ENCODE peak calls at places on chromosomes 12 and 14, in ten cellular contexts. Z is CD8-positive, alpha-beta memory T cell; B is fibroblast of lung; V is right lobe of liver; K is endothelial cell of umbilical vein; Q is CD4-positive, alpha-beta memory T cell; D is esophagus squamous epithelium; L is GM23338; X is tibial artery; I is HCT116. N is an unnamed sample.

GRCh38 chr14:104923596-104924420 is 871 bp upstream of the PLD4 start:
- DNase-seq in L (no peak), V (no peak), I (no peak), K (no peak), Z (no peak), X (no peak), B (no peak), D (no peak), Q (no peak), N (no peak)

GRCh38 chr14:104725772-104726548 is 1.9 kb downstream of the ADSS1 start:
- DNase-seq in X (peak), L (no peak), D (no peak), B (no peak), I (no peak), Q (no peak), Z (no peak), V (no peak), K (no peak), N (no peak)

GRCh38 chr12:19121449-19122018 is 8.0 kb upstream of the PLEKHA5 start:
- DNase-seq in Z (no peak), V (no peak), K (no peak), I (no peak), X (no peak), B (no peak), L (no peak), Q (no peak), D (no peak), N (no peak)

GRCh38 chr14:30621354-30621953 is 665 bp upstream of the SCFD1 start:
- DNase-seq in D (peak), B (peak), Q (peak), X (no peak), Z (peak), V (no peak), I (no peak), L (peak), K (no peak), N (peak)

GRCh38 chr14:77104393-77104792 is 6.3 kb downstream of the CIPC start:
- DNase-seq in K (no peak), V (no peak), X (no peak), Q (no peak), L (no peak), I (no peak), Z (no peak), B (no peak), D (no peak), N (no peak)

GRCh38 chr14:54169254-54169924 is 212.8 kb upstream of the BMP4 start:
- DNase-seq in I (peak), V (no peak), B (peak), K (peak), Q (no peak), Z (no peak), D (no peak), X (no peak), L (no peak), N (no peak)

GRCh38 chr14:21415329-21415728 is 31.5 kb upstream of the SUPT16H start:
- DNase-seq in K (no peak), X (no peak), B (no peak), Q (no peak), Z (no peak), L (no peak), V (no peak), D (no peak), I (no peak), N (no peak)

GRCh38 chr14:75715926-75716780 is 55.1 kb downstream of the TTLL5 start:
- DNase-seq in X (no peak), B (peak), D (no peak), V (no peak), L (peak), Z (no peak), I (no peak), K (no peak), Q (no peak), N (no peak)

GRCh38 chr14:88323086-88323519 is at the start of gene KCNK10:
- DNase-seq in I (no peak), Q (no peak), X (no peak), K (no peak), Z (no peak), V (no peak), D (no peak), L (peak), B (peak), N (no peak)

GRCh38 chr14:23021969-23022368 is 12.0 kb upstream of the C14orf93 start:
- DNase-seq in D (no peak), I (no peak), V (no peak), L (no peak), B (no peak), K (no peak), Z (no peak), X (no peak), Q (no peak), N (no peak)

GRCh38 chr14:35362441-35362840 is 42.1 kb downstream of the NFKBIA start:
- DNase-seq in Z (no peak), X (no peak), L (no peak), D (no peak), B (no peak), Q (no peak), V (no peak), K (peak), I (no peak), N (no peak)

GRCh38 chr12:6635856-6636521 is at the start of gene LPAR5:
- DNase-seq in L (peak), Z (peak), D (no peak), Q (peak), V (no peak), X (no peak), K (no peak), B (peak), I (peak), N (no peak)

GRCh38 chr12:118979763-118980406 is 1.5 kb upstream of the SRRM4 start:
- DNase-seq in Z (no peak), D (no peak), B (peak), Q (no peak), K (peak), L (peak), X (no peak), I (peak), V (peak), N (peak)

GRCh38 chr14:22982477-22983245 is at the start of gene AJUBA:
- DNase-seq in I (peak), Q (peak), B (peak), Z (peak), X (peak), D (peak), L (peak), V (peak), K (peak), N (peak)

GRCh38 chr14:88554458-88555286 is at the start of gene PTPN21:
- DNase-seq in I (no peak), K (peak), B (peak), L (peak), D (no peak), Q (peak), V (peak), Z (no peak), X (peak), N (peak)

GRCh38 chr14:38339704-38340103 is 83.8 kb upstream of the CLEC14A start:
- DNase-seq in Z (no peak), Q (no peak), K (no peak), B (peak), D (no peak), X (no peak), I (no peak), L (no peak), V (no peak), N (no peak)

GRCh38 chr12:72869025-72869424 is 596.9 kb downstream of the TRHDE start:
- DNase-seq in V (no peak), B (no peak), X (no peak), I (no peak), D (no peak), L (no peak), Z (no peak), K (no peak), Q (no peak), N (peak)

GRCh38 chr14:92670177-92670576 is 78.2 kb downstream of the LGMN start:
- DNase-seq in K (no peak), V (no peak), B (peak), Z (no peak), D (no peak), X (no peak), I (no peak), Q (no peak), L (no peak), N (no peak)

GRCh38 chr12:6936642-6937480 is 6.8 kb upstream of the RNU7-1 start:
- DNase-seq in X (no peak), K (no peak), Z (no peak), B (no peak), L (peak), I (no peak), Q (peak), D (no peak), V (peak), N (peak)

GRCh38 chr14:99630202-99630601 is 14.7 kb upstream of the HHIPL1 start:
- DNase-seq in I (peak), B (no peak), Z (no peak), D (no peak), Q (no peak), V (no peak), K (no peak), X (no peak), L (peak), N (no peak)

GRCh38 chr12:42039146-42039545 is 105.5 kb downstream of the GXYLT1 start:
- DNase-seq in K (peak), Q (no peak), V (no peak), L (peak), B (peak), D (no peak), I (peak), X (no peak), Z (no peak), N (no peak)

GRCh38 chr12:52230364-52231281 is 2.4 kb upstream of the KRT7 start:
- DNase-seq in B (peak), D (no peak), I (no peak), X (peak), V (no peak), Z (no peak), Q (no peak), K (peak), L (peak), N (peak)

GRCh38 chr14:66509874-66510273 is 1.9 kb downstream of the GPHN start:
- DNase-seq in V (no peak), K (no peak), Z (no peak), I (no peak), X (no peak), L (peak), Q (no peak), B (no peak), D (no peak), N (no peak)

GRCh38 chr12:107332726-107333125 is 239.4 kb upstream of the CRY1 start:
- DNase-seq in Q (no peak), D (no peak), I (no peak), Z (no peak), V (no peak), L (no peak), X (no peak), K (no peak), B (no peak), N (no peak)

GRCh38 chr14:103107941-103108748 is 13.6 kb downstream of the EXOC3L4 start:
- DNase-seq in Q (no peak), V (no peak), B (no peak), Z (no peak), K (no peak), D (no peak), L (no peak), I (no peak), X (no peak), N (no peak)

GRCh38 chr14:21317433-21317832 is 37.5 kb downstream of the RPGRIP1 start:
- DNase-seq in L (no peak), X (no peak), V (no peak), I (no peak), B (no peak), K (no peak), D (no peak), Z (no peak), Q (no peak), N (no peak)

GRCh38 chr12:45934956-45935355 is 55.4 kb downstream of the SCAF11 start:
- DNase-seq in L (no peak), B (no peak), Q (no peak), D (no peak), Z (no peak), V (no peak), I (no peak), K (no peak), X (no peak), N (no peak)

GRCh38 chr12:92278378-92278828 is 132.8 kb upstream of the BTG1 start:
- DNase-seq in B (no peak), D (no peak), Z (no peak), X (no peak), V (no peak), K (no peak), L (no peak), Q (no peak), I (no peak), N (no peak)

GRCh38 chr12:47307680-47308399 is 228.1 kb upstream of the AMIGO2 start:
- DNase-seq in I (peak), Q (peak), B (peak), K (peak), Z (peak), V (peak), X (peak), D (no peak), L (peak), N (peak)

GRCh38 chr12:3365416-3366385 is 125.3 kb upstream of the PRMT8 start:
- DNase-seq in B (peak), D (no peak), I (no peak), Z (no peak), X (no peak), V (no peak), K (no peak), L (peak), Q (no peak), N (peak)

GRCh38 chr12:88643685-88644084 is 63.4 kb upstream of the KITLG start:
- DNase-seq in B (no peak), D (no peak), L (no peak), K (no peak), Z (no peak), Q (no peak), X (no peak), V (no peak), I (no peak), N (no peak)

GRCh38 chr12:54384591-54385041 is at the start of gene ZNF385A:
- DNase-seq in Z (no peak), L (no peak), B (no peak), X (no peak), Q (peak), I (no peak), K (no peak), D (no peak), V (no peak), N (no peak)

GRCh38 chr12:50103767-50104321 is at the start of gene GPD1:
- DNase-seq in Q (no peak), I (peak), V (peak), X (peak), D (no peak), L (peak), K (no peak), Z (no peak), B (peak), N (peak)

GRCh38 chr12:105562727-105563072 is 232.2 kb downstream of the C12orf75 start:
- DNase-seq in D (no peak), Z (no peak), I (no peak), V (no peak), X (no peak), K (no peak), B (no peak), Q (no peak), L (no peak), N (no peak)

GRCh38 chr12:131219173-131220006 is 265.7 kb downstream of the ADGRD1 start:
- DNase-seq in Z (no peak), L (no peak), K (no peak), Q (no peak), V (no peak), D (no peak), I (no peak), B (no peak), X (peak), N (no peak)

GRCh38 chr12:104181313-104181712 is 34.3 kb upstream of the TXNRD1 start:
- DNase-seq in L (no peak), Q (no peak), B (peak), I (no peak), X (no peak), V (no peak), D (no peak), K (no peak), Z (no peak), N (no peak)

GRCh38 chr12:112876506-112876905 is 30.3 kb upstream of the OAS1 start:
- DNase-seq in X (no peak), Z (no peak), L (no peak), Q (no peak), B (no peak), V (no peak), I (no peak), D (no peak), K (no peak), N (no peak)

DNA sequence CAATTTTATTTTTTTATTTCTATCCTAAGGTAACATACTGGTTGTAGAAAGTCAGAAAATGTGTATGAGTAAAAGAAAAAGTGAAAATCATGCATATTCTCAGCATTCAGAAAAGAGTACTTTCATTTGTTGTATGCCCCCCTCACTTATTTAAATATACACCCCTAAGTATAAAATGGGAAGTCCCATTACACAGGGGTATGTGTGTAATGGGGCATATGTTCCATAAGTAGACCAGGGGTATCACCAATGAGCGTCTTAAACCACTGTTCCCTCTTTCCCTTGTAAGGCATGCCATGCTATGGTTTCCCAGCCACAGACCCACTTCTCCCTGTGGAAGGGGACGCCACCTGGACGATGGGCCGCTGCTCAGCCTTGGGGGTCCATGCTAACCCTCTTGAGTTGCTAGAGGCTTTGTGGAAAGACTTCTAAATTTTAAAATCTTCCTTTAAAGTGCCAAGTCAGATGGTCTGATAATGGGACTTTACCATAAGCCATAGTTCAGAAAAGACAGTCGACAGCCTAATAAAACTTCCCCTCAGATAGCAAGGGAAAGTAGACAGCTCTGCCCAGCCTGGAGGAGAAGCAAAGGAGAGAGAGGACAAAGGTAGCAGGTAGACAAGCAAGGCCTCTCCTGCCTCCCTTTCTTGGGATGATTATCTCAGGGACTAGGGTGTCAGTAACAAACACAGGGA is 118.2 kb downstream of the ZFP36L1 start:
- DNase-seq in I (no peak), Z (no peak), V (no peak), K (no peak), B (no peak), L (no peak), X (peak), Q (no peak), D (no peak), N (no peak)
- H3K27ac ChIP-seq in I (no peak), Z (no peak), V (no peak), K (peak), B (no peak), L (no peak), X (no peak), Q (no peak), D (peak), N (no peak)

DNA sequence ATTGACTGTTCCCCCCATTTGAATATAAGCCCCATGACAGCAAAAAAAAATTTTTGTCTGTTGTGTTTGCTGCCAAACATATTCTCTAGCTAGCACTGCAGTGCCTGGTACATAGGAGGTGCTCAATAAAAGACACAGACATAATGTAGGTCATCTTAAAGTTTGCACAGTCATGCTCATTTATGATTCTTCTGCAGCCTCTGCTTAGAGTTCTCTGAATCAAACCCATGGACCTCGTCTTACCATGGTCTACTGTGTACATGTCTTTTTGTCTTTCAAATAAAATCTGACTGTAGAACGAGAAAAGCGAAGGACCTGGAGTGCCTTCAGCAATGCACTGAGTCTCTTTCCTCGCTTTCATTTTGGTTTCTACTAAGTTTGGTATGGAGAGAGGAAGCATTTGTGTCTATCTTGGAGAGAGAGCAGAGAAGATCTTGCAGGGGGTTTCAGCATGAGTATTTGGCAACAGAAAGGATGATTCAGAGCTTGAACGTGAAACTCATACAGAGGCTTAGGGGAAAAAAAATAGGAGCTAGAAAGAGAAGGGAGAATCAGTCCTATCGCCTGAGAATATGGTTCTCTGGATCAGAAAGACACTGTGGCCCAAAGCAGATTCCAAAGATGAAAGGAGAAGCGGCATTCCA is 38.8 kb upstream of the TMCC3 start:
- DNase-seq in Q (no peak), V (no peak), L (no peak), Z (no peak), K (peak), B (peak), X (no peak), D (no peak), I (no peak), N (no peak)
- H3K27ac ChIP-seq in Q (no peak), V (peak), L (no peak), Z (no peak), K (peak), B (no peak), X (peak), D (peak), I (no peak), N (no peak)

DNA sequence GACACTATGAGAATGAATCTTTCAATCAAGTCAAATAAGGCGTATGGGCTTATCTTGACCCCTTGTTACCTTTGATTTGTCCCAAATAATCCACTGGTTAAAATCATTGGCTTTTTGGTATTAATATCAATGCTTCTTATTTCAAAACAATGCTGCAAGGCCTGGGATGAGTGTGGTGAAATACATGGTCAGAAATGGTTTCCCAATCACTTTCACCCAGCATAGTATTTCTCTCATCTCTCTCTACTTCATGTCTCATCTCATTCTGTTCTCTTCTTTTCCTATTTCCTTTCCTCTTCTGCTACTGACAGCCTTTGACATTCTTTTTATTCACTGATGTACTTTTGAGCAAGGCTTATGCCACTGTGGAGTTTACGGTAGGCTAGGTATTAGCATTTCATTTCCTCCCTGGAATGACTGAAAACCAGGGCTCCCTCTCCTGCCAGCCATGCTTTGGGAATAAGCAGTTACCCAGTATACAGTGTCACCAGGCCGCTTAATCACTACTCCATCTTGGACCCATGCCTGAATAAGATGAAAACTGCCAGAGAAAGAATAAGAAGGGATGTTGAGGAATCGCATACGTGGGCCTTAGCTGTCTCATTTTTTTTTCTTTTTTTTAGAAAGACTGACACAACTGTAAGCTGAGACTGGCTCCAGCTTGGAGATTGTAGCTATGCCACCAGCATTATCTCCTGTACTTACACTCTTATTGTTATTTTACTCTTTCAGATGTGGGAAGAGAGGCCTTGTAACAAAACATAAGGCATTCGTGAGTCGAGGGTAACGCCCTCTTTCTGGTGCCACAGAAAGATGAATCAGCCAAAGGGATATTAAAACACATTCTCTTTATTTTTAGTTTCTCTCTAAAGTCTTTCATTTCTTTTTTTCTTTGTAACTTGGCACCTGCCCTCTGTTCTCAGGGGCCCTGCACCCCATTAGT is 53.5 kb downstream of the IGF1 start:
- DNase-seq in V (no peak), Z (no peak), B (peak), X (no peak), Q (no peak), I (no peak), L (no peak), D (no peak), K (no peak), N (no peak)
- H3K27ac ChIP-seq in V (no peak), Z (no peak), B (peak), X (peak), Q (no peak), I (no peak), L (no peak), D (peak), K (no peak), N (no peak)

GRCh38 chr14:74508844-74509428 is 15.4 kb downstream of the ISCA2 start:
- DNase-seq in L (no peak), Z (no peak), D (no peak), K (no peak), X (peak), Q (no peak), B (no peak), I (no peak), V (peak), N (no peak)

GRCh38 chr14:74510955-74511354 is 17.4 kb downstream of the ISCA2 start:
- DNase-seq in Z (no peak), Q (no peak), V (no peak), B (peak), I (no peak), D (no peak), X (peak), K (peak), L (no peak), N (peak)

GRCh38 chr14:74508292-74508731 is 14.7 kb downstream of the ISCA2 start:
- DNase-seq in Z (no peak), Q (no peak), X (no peak), B (no peak), K (no peak), I (no peak), V (peak), L (peak), D (no peak), N (no peak)

GRCh38 chr14:74510211-74510931 is 16.8 kb downstream of the ISCA2 start:
- DNase-seq in Q (no peak), K (no peak), V (peak), D (no peak), L (no peak), I (no peak), B (peak), Z (no peak), X (peak), N (no peak)

GRCh38 chr14:74509587-74510210 is 16.1 kb downstream of the ISCA2 start:
- DNase-seq in Z (no peak), V (peak), K (no peak), B (no peak), Q (no peak), D (no peak), L (no peak), X (peak), I (no peak), N (no peak)
- H3K27ac ChIP-seq in Z (no peak), V (no peak), K (no peak), B (peak), Q (no peak), D (no peak), L (no peak), X (peak), I (no peak), N (no peak)